ENCODE peak calls at places on chromosomes 4 and X, in nine cellular contexts. J, M, V, K, H, R, Y, W and N are unnamed samples.

GRCh38 chr4:81600511-81601269 is 129.0 kb upstream of the RASGEF1B start:
- DNase-seq in H (no peak), Y (no peak), K (no peak), R (no peak), W (no peak), J (no peak), M (no peak), V (no peak), N (peak)

GRCh38 chr4:83124079-83124780 is 9.7 kb upstream of the PLAC8 start:
- DNase-seq in W (no peak), K (no peak), Y (no peak), R (no peak), M (no peak), H (no peak), V (no peak), J (no peak), N (no peak)

GRCh38 chrX:115058276-115058675 is 40.9 kb upstream of the IL13RA2 start:
- DNase-seq in Y (no peak), R (no peak), H (no peak), M (no peak), W (no peak), K (peak), J (peak), V (peak), N (no peak)

GRCh38 chr4:119540249-119540648 is 88.4 kb downstream of the PDE5A start:
- DNase-seq in V (no peak), M (no peak), W (no peak), J (no peak), K (no peak), R (no peak), Y (no peak), H (no peak), N (no peak)

GRCh38 chr4:177116161-177116560 is 193.5 kb upstream of the NEIL3 start:
- DNase-seq in M (no peak), V (no peak), Y (no peak), K (no peak), W (no peak), J (no peak), R (no peak), H (no peak), N (no peak)

GRCh38 chr4:119627267-119628190 is 1.1 kb downstream of the PDE5A start:
- DNase-seq in W (peak), Y (peak), J (peak), M (peak), V (peak), H (peak), K (peak), R (peak), N (peak)

GRCh38 chr4:54568184-54568583 is 89.6 kb upstream of the KIT start:
- DNase-seq in M (no peak), H (no peak), Y (no peak), V (no peak), R (no peak), W (no peak), J (peak), K (peak), N (no peak)

GRCh38 chr4:148315049-148315448 is 127.2 kb downstream of the NR3C2 start:
- DNase-seq in W (no peak), V (no peak), H (no peak), M (no peak), R (no peak), K (no peak), J (peak), Y (no peak), N (no peak)

GRCh38 chr4:1802151-1802715 is 9.1 kb downstream of the FGFR3 start:
- DNase-seq in R (no peak), W (no peak), K (peak), J (no peak), V (no peak), Y (no peak), H (no peak), M (no peak), N (no peak)

DNA sequence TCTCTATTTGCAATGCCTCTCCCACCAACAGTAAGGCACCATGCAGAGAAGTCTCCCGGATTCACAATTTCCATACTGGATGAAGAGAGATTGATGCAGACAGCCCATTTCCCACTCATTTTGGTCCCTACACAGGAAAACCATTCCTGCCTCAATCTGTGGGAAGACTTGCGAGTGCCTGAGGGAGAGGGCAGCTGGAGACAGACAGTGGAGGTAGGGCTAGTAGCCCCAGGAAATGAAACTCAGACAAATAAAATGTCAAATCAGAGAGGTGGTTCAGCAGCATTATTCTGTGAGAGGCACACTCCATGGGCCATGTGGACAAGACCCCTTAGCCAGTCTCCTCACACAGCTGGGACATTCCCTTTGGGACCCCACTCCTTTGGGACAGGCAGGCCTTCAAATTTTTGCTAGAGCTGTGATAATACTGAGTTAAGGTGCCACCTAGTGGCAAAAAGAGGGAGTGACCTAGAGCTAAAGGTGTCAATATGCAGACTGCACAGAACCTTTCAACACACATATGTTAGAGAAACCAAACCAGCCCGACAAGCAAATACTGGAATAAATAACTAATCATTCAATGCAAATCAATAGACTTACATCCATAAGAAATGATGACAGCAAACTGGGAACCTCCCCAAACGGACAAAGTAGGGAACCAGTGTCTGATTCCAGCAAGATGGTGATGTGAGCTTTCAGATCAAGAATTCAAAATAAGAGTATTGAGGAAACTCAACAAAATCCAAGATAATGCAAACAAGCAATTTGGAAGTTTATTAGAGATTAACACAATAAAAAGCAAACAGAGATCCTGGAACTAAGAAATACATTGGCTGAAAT is 1865.3 kb upstream of the AGA start:
- DNase-seq in K (peak), W (peak), J (peak), M (peak), R (peak), Y (peak), V (peak), H (peak), N (peak)
- TF ChIP-seq EZH2phosphoT487 in K (no peak), W (no peak), J (no peak), M (no peak), R (no peak), Y (no peak), V (no peak), H (no peak), N (no peak)

GRCh38 chr4:140308366-140309123 is 64.9 kb upstream of the SCOC start:
- DNase-seq in K (peak), M (no peak), J (no peak), H (no peak), W (no peak), Y (peak), R (no peak), V (peak), N (no peak)
- TF ChIP-seq EZH2phosphoT487 in K (no peak), M (no peak), J (no peak), H (no peak), W (no peak), Y (no peak), R (no peak), V (no peak), N (no peak)

GRCh38 chr4:20256381-20256881 is 4.7 kb downstream of the SLIT2 start:
- DNase-seq in R (no peak), J (peak), V (no peak), Y (no peak), W (no peak), K (peak), M (no peak), H (no peak), N (no peak)
- TF ChIP-seq EZH2phosphoT487 in R (no peak), J (no peak), V (no peak), Y (no peak), W (no peak), K (no peak), M (no peak), H (no peak), N (no peak)

GRCh38 chr4:180333156-180333555 is 1910.0 kb upstream of the TENM3 start:
- DNase-seq in K (no peak), J (peak), V (no peak), W (no peak), M (no peak), H (no peak), R (no peak), Y (no peak), N (no peak)
- TF ChIP-seq EZH2phosphoT487 in K (no peak), J (no peak), V (no peak), W (no peak), M (no peak), H (no peak), R (no peak), Y (no peak), N (no peak)

DNA sequence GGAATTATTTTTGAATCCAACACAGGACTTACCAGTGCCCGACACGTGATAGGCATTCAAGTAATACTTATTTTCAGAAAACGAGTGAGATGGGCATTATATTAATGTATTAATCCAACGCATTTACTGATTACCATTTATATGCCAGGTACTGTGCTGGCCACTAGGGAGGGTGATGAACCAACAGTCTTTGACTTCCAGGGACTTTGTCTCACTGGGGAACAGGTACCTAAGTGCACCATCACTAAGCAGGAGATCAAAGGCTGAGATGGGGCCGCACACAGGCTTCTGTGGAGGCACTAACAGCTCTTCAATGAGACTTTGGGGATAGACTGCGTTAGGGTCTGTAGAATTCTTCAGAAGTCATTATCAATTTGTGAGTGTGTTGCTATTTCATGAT is 5.7 kb upstream of the TADA2B start:
- DNase-seq in V (no peak), Y (no peak), H (no peak), K (no peak), R (peak), M (no peak), J (no peak), W (no peak), N (no peak)
- TF ChIP-seq EZH2phosphoT487 in V (no peak), Y (no peak), H (no peak), K (no peak), R (no peak), M (no peak), J (no peak), W (no peak), N (no peak)

GRCh38 chr4:153645183-153645582 is 38.9 kb upstream of the TLR2 start:
- DNase-seq in R (peak), M (no peak), K (no peak), J (no peak), W (no peak), Y (no peak), V (no peak), H (no peak), N (no peak)

GRCh38 chr4:153640476-153640802 is 43.6 kb upstream of the TLR2 start:
- DNase-seq in W (no peak), V (no peak), J (no peak), K (no peak), M (no peak), Y (no peak), H (no peak), R (no peak), N (no peak)

GRCh38 chr4:153639556-153640475 is 44.3 kb upstream of the TLR2 start:
- DNase-seq in K (no peak), H (no peak), Y (no peak), V (no peak), J (no peak), M (no peak), W (no peak), R (peak), N (no peak)

GRCh38 chr4:153641532-153641931 is 42.5 kb upstream of the TLR2 start:
- DNase-seq in K (peak), H (no peak), M (no peak), W (no peak), J (peak), V (no peak), Y (no peak), R (no peak), N (no peak)

GRCh38 chr4:153643406-153644016 is 40.6 kb upstream of the TLR2 start:
- DNase-seq in J (peak), Y (peak), W (peak), R (peak), M (peak), V (peak), K (peak), H (peak), N (peak)
- TF ChIP-seq EZH2phosphoT487 in J (no peak), Y (no peak), W (no peak), R (no peak), M (no peak), V (no peak), K (no peak), H (no peak), N (no peak)

GRCh38 chrX:15739886-15740285 is 1.8 kb downstream of the CA5B start:
- DNase-seq in R (no peak), M (no peak), W (no peak), H (no peak), J (peak), Y (no peak), K (no peak), V (no peak), N (no peak)

GRCh38 chrX:15738686-15739016 is 581 bp downstream of the CA5B start:
- DNase-seq in V (no peak), Y (no peak), M (peak), R (no peak), J (no peak), K (no peak), W (no peak), H (no peak), N (no peak)

GRCh38 chrX:15737957-15738685 is at the start of gene CA5B:
- DNase-seq in M (peak), H (peak), J (peak), K (peak), W (peak), Y (peak), R (peak), V (peak), N (peak)

DNA sequence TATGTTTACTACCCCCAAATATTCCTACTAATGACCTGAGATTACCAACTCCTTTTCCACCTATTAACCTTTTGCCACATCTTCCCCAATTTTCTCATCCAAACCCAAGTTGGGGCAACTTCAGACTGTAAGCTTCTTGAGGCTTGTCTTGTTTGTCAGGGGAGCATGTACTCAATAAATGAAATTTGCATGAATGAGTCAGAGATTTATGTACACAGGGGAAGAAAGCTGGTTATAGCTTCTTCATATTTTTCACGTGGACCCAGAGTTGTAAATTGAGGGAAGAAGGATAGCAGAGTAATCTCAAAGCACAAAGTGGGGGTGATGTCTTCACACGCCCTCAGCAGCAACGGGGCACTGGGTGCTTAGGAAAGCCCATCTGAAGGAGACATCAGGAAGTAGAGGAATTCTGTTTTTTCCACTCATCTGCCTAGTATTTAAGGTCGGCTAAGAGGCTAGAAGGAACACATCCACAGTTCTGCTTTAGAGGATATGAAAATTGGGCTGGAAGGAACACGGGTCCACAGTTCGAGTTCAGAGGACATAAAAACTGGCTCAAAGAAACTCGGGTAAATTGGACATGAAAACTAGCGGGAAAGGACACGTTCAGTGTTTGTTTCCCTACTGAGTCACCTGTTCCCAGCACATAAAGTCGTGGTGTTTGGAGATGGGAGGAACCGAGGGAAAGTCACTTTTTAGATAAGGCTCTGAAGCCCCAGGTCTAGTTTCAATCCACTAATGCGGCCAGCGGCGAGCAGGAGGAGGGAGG is 698 bp upstream of the CA5B start:
- DNase-seq in Y (no peak), V (peak), M (peak), J (peak), R (no peak), K (peak), W (no peak), H (no peak), N (no peak)
- TF ChIP-seq EZH2phosphoT487 in Y (no peak), V (no peak), M (no peak), J (no peak), R (no peak), K (no peak), W (no peak), H (no peak), N (no peak)

DNA sequence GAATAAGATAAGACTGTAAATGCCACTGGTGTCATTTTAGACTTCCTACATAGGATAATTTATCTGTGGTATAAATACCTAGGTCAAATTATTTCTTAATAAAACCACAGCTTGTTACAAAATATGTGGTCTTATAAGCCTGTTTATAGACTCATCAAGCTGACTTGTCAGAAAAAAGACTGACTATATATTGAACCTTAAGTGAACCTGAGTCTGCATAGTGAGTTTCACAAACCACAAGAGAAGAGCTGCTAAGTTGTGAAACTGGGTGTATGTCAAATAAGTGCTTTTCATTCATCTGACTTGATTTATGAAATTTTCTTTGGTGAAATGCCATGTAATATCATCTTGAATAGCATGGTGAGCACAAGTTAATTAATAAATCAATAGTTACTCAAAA is 48.4 kb upstream of the TMPRSS11A start:
- DNase-seq in H (no peak), K (no peak), Y (peak), W (no peak), R (no peak), M (no peak), V (no peak), J (no peak), N (no peak)
- TF ChIP-seq EZH2phosphoT487 in H (no peak), K (no peak), Y (no peak), W (no peak), R (no peak), M (no peak), V (no peak), J (no peak), N (no peak)